ENCODE peak calls at places on chromosomes 5 and 9, in eight cellular contexts. X, Z, M, J, L, V, P and Q are unnamed samples.

GRCh38 chr9:88580961-88581360 is 46.0 kb downstream of the NXNL2 start:
- DNase-seq in M (no peak), P (no peak), V (no peak), Z (no peak), J (no peak), X (no peak), L (no peak), Q (no peak)

GRCh38 chr9:124743686-124744348 is 27.3 kb downstream of the NR6A1 start:
- DNase-seq in Z (no peak), V (no peak), J (no peak), L (no peak), P (no peak), M (peak), X (no peak), Q (no peak)

GRCh38 chr9:127817881-127818434 is 15.3 kb downstream of the FPGS start:
- DNase-seq in Z (no peak), P (no peak), X (no peak), V (no peak), L (no peak), J (no peak), M (no peak), Q (no peak)

GRCh38 chr9:6243746-6244145 is 28.1 kb downstream of the IL33 start:
- DNase-seq in L (peak), Z (no peak), M (peak), P (no peak), X (no peak), J (no peak), V (no peak), Q (no peak)

GRCh38 chr9:137454506-137455360 is 4.4 kb downstream of the NSMF start:
- DNase-seq in J (no peak), V (no peak), P (no peak), Z (peak), L (no peak), M (peak), X (peak), Q (no peak)

GRCh38 chr5:74402553-74402952 is 238.0 kb downstream of the ENC1 start:
- DNase-seq in V (no peak), J (no peak), Z (no peak), M (no peak), X (no peak), P (no peak), L (no peak), Q (no peak)

GRCh38 chr9:99285965-99286364 is 63.9 kb downstream of the SEC61B start:
- DNase-seq in V (no peak), Z (no peak), J (no peak), X (no peak), P (no peak), M (no peak), L (no peak), Q (no peak)

GRCh38 chr9:4237748-4238511 is 61.9 kb downstream of the GLIS3 start:
- DNase-seq in Z (no peak), P (no peak), L (no peak), V (no peak), J (no peak), X (no peak), M (peak), Q (no peak)

GRCh38 chr9:92632641-92633040 is 37.3 kb downstream of the IPPK start:
- DNase-seq in X (peak), M (no peak), Z (no peak), J (no peak), L (no peak), P (no peak), V (no peak), Q (no peak)

GRCh38 chr5:163434410-163434866 is 3.0 kb upstream of the CCNG1 start:
- DNase-seq in J (no peak), X (peak), V (no peak), L (peak), Z (no peak), M (peak), P (no peak), Q (no peak)

GRCh38 chr9:91193658-91194391 is 167.9 kb downstream of the AUH start:
- DNase-seq in Z (peak), V (no peak), L (peak), X (peak), P (peak), J (peak), M (peak), Q (peak)

GRCh38 chr9:18771018-18771417 is 262.0 kb downstream of the SAXO1 start:
- DNase-seq in Z (no peak), X (no peak), V (no peak), L (no peak), J (no peak), M (no peak), P (no peak), Q (no peak)

GRCh38 chr9:79123419-79123818 is 448.3 kb upstream of the TLE4 start:
- DNase-seq in P (no peak), J (no peak), L (no peak), M (peak), X (no peak), Z (no peak), V (no peak), Q (no peak)

GRCh38 chr5:51378415-51378777 is 4.9 kb upstream of the ISL1 start:
- DNase-seq in L (no peak), M (no peak), Z (peak), X (no peak), V (no peak), P (no peak), J (no peak), Q (no peak)

GRCh38 chr5:147481857-147482256 is 28.0 kb downstream of the DPYSL3 start:
- DNase-seq in V (no peak), J (no peak), M (peak), L (peak), X (no peak), Z (no peak), P (no peak), Q (no peak)

GRCh38 chr9:70055867-70056266 is 12.2 kb downstream of the MAMDC2 start:
- DNase-seq in L (no peak), V (no peak), Z (no peak), J (no peak), X (no peak), M (no peak), P (no peak), Q (no peak)

GRCh38 chr5:71719092-71719964 is at the start of gene CARTPT:
- DNase-seq in V (no peak), Z (peak), X (no peak), P (no peak), J (no peak), L (peak), M (peak), Q (peak)

GRCh38 chr9:129305246-129305645 is 127.2 kb upstream of the IER5L start:
- DNase-seq in P (no peak), J (no peak), L (no peak), X (peak), V (no peak), Z (no peak), M (no peak), Q (no peak)

GRCh38 chr5:171367424-171368370 is 20.0 kb upstream of the NPM1 start:
- DNase-seq in Z (no peak), X (peak), M (peak), L (peak), J (no peak), V (no peak), P (no peak), Q (no peak)

GRCh38 chr5:96662725-96663513 is 743 bp downstream of the CAST start:
- DNase-seq in P (peak), L (peak), Z (peak), V (peak), M (peak), J (peak), X (peak), Q (peak)

GRCh38 chr5:107425541-107426031 is 245.2 kb downstream of the EFNA5 start:
- DNase-seq in V (no peak), M (peak), P (no peak), J (peak), L (peak), X (no peak), Z (no peak), Q (no peak)

GRCh38 chr9:90847971-90848370 is 46.4 kb downstream of the SYK start:
- DNase-seq in P (no peak), M (peak), Z (no peak), X (no peak), V (no peak), J (no peak), L (no peak), Q (no peak)

GRCh38 chr9:110321055-110321454 is 16.6 kb downstream of the TXNDC8 start:
- DNase-seq in P (no peak), X (no peak), V (no peak), M (peak), Z (no peak), J (no peak), L (no peak), Q (no peak)

GRCh38 chr5:139488269-139488668 is 5.7 kb upstream of the STING1 start:
- DNase-seq in X (peak), V (no peak), M (peak), J (no peak), L (no peak), P (no peak), Z (no peak), Q (no peak)

GRCh38 chr9:86652696-86653095 is 294.6 kb downstream of the GAS1 start:
- DNase-seq in X (no peak), V (no peak), Z (no peak), M (no peak), J (no peak), P (no peak), L (no peak), Q (no peak)

GRCh38 chr5:40410231-40410861 is 269.4 kb upstream of the PTGER4 start:
- DNase-seq in X (peak), M (peak), V (no peak), P (no peak), J (no peak), Z (no peak), L (peak), Q (no peak)

GRCh38 chr5:92962752-92963151 is 618.3 kb downstream of the NR2F1-AS1 start:
- DNase-seq in J (no peak), P (no peak), Z (no peak), M (no peak), L (no peak), X (no peak), V (no peak), Q (no peak)

GRCh38 chr5:11166906-11167305 is 405.9 kb upstream of the DAP start:
- DNase-seq in J (no peak), V (no peak), X (no peak), P (no peak), L (no peak), Z (no peak), M (no peak), Q (no peak)

GRCh38 chr9:124503713-124504529 is 3.3 kb downstream of the NR5A1 start:
- DNase-seq in Z (peak), M (no peak), J (no peak), V (no peak), L (peak), X (no peak), P (no peak), Q (no peak)

GRCh38 chr5:607541-608285 is 4.4 kb upstream of the CEP72 start:
- DNase-seq in J (no peak), P (no peak), Z (no peak), L (no peak), V (no peak), X (peak), M (no peak), Q (peak)

GRCh38 chr5:151651997-151652645 is 34.6 kb downstream of the SPARC start:
- DNase-seq in L (peak), J (no peak), M (peak), V (peak), P (peak), X (peak), Z (peak), Q (peak)

GRCh38 chr5:98556707-98557106 is 216.8 kb upstream of the RGMB start:
- DNase-seq in J (no peak), L (no peak), P (no peak), Z (no peak), V (no peak), M (peak), X (no peak), Q (no peak)

GRCh38 chr5:170300361-170301013 is 2.9 kb upstream of the LCP2 start:
- DNase-seq in L (no peak), P (no peak), Z (no peak), M (no peak), V (no peak), X (no peak), J (no peak), Q (no peak)

GRCh38 chr5:167877319-167877718 is 414.1 kb upstream of the WWC1 start:
- DNase-seq in P (no peak), Z (no peak), M (no peak), V (no peak), J (no peak), X (no peak), L (no peak), Q (no peak)

GRCh38 chr5:149775785-149776184 is 45.7 kb downstream of the PPARGC1B start:
- DNase-seq in J (no peak), V (no peak), L (peak), M (peak), X (no peak), Z (no peak), P (no peak), Q (no peak)
- TF ChIP-seq CTCF in J (peak), V (no peak), L (peak), M (peak), X (no peak), Z (peak), P (no peak), Q (peak)

GRCh38 chr5:78293856-78294249 is 645 bp downstream of the AP3B1 start:
- DNase-seq in X (no peak), M (peak), L (peak), P (no peak), Z (no peak), J (no peak), V (no peak), Q (no peak)
- TF ChIP-seq CTCF in X (no peak), M (no peak), L (no peak), P (no peak), Z (no peak), J (no peak), V (no peak), Q (no peak)

GRCh38 chr5:174755103-174755502 is 30.7 kb downstream of the MSX2 start:
- DNase-seq in V (no peak), P (no peak), X (no peak), M (peak), Z (no peak), L (no peak), J (no peak), Q (no peak)
- TF ChIP-seq CTCF in V (no peak), P (no peak), X (no peak), M (peak), Z (no peak), L (peak), J (peak), Q (no peak)

DNA sequence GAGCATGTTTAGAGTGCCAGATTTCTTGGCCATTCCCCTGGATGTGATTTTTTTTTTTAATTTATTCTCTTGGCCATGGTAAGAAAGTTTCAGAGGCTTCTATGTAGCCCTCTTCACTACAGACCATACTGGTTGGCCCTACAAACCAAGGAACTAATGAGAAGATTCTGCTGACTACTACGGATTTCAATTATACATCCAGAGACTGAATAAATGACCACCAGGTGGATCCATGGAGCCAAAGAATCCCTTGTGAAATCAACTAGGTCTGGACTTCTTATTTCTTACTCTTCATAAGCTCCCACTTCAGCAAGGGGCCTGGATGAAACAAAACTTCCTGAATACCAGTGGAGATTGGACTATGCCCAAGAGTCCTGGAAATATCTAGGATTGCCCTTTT is 27.6 kb downstream of the ZNF622 start:
- DNase-seq in Z (no peak), V (no peak), X (no peak), L (no peak), M (peak), J (no peak), P (no peak), Q (no peak)
- TF ChIP-seq CTCF in Z (no peak), V (no peak), X (no peak), L (peak), M (peak), J (peak), P (no peak), Q (no peak)

GRCh38 chr5:8884029-8884428 is 661.8 kb downstream of the SEMA5A start:
- DNase-seq in Z (no peak), M (peak), P (no peak), X (no peak), J (no peak), L (no peak), V (no peak), Q (no peak)
- TF ChIP-seq CTCF in Z (no peak), M (peak), P (no peak), X (no peak), J (no peak), L (no peak), V (no peak), Q (no peak)

GRCh38 chr9:134163374-134164196 is 779 bp downstream of the RNU6ATAC start:
- DNase-seq in Z (peak), M (peak), J (no peak), P (no peak), X (peak), V (peak), L (peak), Q (peak)
- TF ChIP-seq CTCF in Z (peak), M (peak), J (peak), P (peak), X (peak), V (no peak), L (peak), Q (no peak)